ENCODE peak calls at places on chromosomes 7 and 10, in six cellular contexts. U is stomach, X is H54, V is NCI-H774, T is progenitor cell of endocrine pancreas, O is H7. Y is an unnamed sample.

GRCh38 chr7:75732016-75732521 is 6.7 kb downstream of the HIP1 start:
- DNase-seq in U (no peak), X (no peak), V (no peak), T (no peak), O (no peak), Y (no peak)

GRCh38 chr7:23654508-23654907 is 25.5 kb upstream of the FAM221A start:
- DNase-seq in U (peak), X (peak), V (no peak), T (no peak), O (peak), Y (peak)

GRCh38 chr7:105224884-105225651 is 163.7 kb downstream of the SRPK2 start:
- DNase-seq in U (no peak), X (peak), V (no peak), T (no peak), O (no peak), Y (peak)

GRCh38 chr7:41033526-41033925 is 669.4 kb downstream of the INHBA start:
- DNase-seq in U (no peak), X (no peak), V (no peak), T (no peak), O (no peak), Y (no peak)

GRCh38 chr7:36165059-36165458 is 12.0 kb downstream of the EEPD1 start:
- DNase-seq in U (no peak), X (no peak), V (no peak), T (no peak), O (no peak), Y (no peak)

GRCh38 chr7:21076054-21076453 is 289.4 kb upstream of the SP8 start:
- DNase-seq in U (no peak), X (no peak), V (peak), T (no peak), O (no peak), Y (no peak)

GRCh38 chr7:47195641-47196040 is 386.3 kb downstream of the TNS3 start:
- DNase-seq in U (no peak), X (peak), V (no peak), T (no peak), O (peak), Y (peak)

GRCh38 chr10:33901166-33901565 is 566.7 kb upstream of the NRP1 start:
- DNase-seq in U (no peak), X (no peak), V (no peak), T (no peak), O (no peak), Y (no peak)

GRCh38 chr10:103171278-103171677 is 21.8 kb downstream of the NT5C2 start:
- DNase-seq in U (no peak), X (no peak), V (no peak), T (no peak), O (no peak), Y (no peak)

GRCh38 chr10:84269773-84270172 is 24.9 kb downstream of the RGR start:
- DNase-seq in U (no peak), X (peak), V (no peak), T (no peak), O (no peak), Y (no peak)

GRCh38 chr7:47087866-47088265 is 494.0 kb downstream of the TNS3 start:
- DNase-seq in U (no peak), X (no peak), V (no peak), T (no peak), O (no peak), Y (peak)

GRCh38 chr7:31083205-31083801 is 31.2 kb downstream of the ADCYAP1R1 start:
- DNase-seq in U (no peak), X (no peak), V (no peak), T (no peak), O (no peak), Y (no peak)

Y was measured in A549.